ENCODE peak calls at places on chromosome 16, in four cellular contexts. C is HCT116, A is H1, M is GM12878. Q is an unnamed sample.

GRCh38 chr16:28491080-28491969 is 549 bp downstream of the CLN3 start:
- DNase-seq in C (no peak), A (no peak), M (no peak), Q (peak)

GRCh38 chr16:85891776-85892166 is 7.2 kb upstream of the IRF8 start:
- DNase-seq in C (no peak), A (no peak), M (no peak), Q (no peak)

GRCh38 chr16:11799017-11799381 is 1.9 kb upstream of the ZC3H7A start:
- DNase-seq in C (no peak), A (no peak), M (no peak), Q (no peak)

GRCh38 chr16:49639739-49640388 is 216.0 kb downstream of the ZNF423 start:
- DNase-seq in C (no peak), A (peak), M (no peak), Q (no peak)

GRCh38 chr16:27461483-27462171 is 59.7 kb downstream of the IL21R start:
- DNase-seq in C (no peak), A (no peak), M (no peak), Q (no peak)

GRCh38 chr16:21097151-21097550 is 53.5 kb downstream of the DNAH3 start:
- DNase-seq in C (no peak), A (no peak), M (no peak), Q (no peak)

GRCh38 chr16:23519282-23519681 is 9.0 kb upstream of the GGA2 start:
- DNase-seq in C (no peak), A (no peak), M (no peak), Q (peak)

GRCh38 chr16:28534542-28535373 is 4.0 kb downstream of the NUPR1 start:
- DNase-seq in C (no peak), A (no peak), M (no peak), Q (no peak)

GRCh38 chr16:28606291-28607115 is 3.3 kb downstream of the SULT1A1 start:
- DNase-seq in C (no peak), A (no peak), M (no peak), Q (no peak)

GRCh38 chr16:71515026-71515425 is 11.2 kb upstream of the CHST4 start:
- DNase-seq in C (no peak), A (no peak), M (no peak), Q (no peak)

GRCh38 chr16:14600164-14600563 is 29.9 kb downstream of the PARN start:
- DNase-seq in C (peak), A (no peak), M (no peak), Q (peak)

GRCh38 chr16:47729701-47730100 is 268.6 kb downstream of the PHKB start:
- DNase-seq in C (no peak), A (no peak), M (no peak), Q (no peak)

GRCh38 chr16:10883004-10883403 is 6.0 kb downstream of the CIITA start:
- DNase-seq in C (no peak), A (no peak), M (no peak), Q (no peak)

DNA sequence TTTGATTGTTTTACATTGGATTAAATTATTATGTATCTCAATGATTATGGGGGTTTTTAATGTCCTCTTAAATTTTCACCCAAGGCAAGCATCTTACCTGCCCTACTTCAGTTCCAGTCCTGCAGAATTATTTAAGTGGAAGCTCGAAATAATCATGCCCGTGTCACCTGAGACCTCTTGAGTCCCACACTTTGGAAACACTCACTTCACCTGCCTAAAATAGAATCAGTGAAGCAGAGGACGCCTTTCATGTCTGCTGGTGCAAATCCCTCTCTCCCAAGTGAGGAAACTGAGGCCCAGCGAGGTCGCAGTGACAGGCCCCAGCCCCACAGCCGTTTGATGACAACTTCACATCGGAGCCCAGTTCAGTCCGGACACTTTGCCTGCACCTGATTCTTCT is 284.6 kb downstream of the C16orf95 start:
- DNase-seq in C (no peak), A (no peak), M (no peak), Q (no peak)
- TF ChIP-seq EZH2 in C (no peak), A (no peak), M (no peak), Q (no peak)

DNA sequence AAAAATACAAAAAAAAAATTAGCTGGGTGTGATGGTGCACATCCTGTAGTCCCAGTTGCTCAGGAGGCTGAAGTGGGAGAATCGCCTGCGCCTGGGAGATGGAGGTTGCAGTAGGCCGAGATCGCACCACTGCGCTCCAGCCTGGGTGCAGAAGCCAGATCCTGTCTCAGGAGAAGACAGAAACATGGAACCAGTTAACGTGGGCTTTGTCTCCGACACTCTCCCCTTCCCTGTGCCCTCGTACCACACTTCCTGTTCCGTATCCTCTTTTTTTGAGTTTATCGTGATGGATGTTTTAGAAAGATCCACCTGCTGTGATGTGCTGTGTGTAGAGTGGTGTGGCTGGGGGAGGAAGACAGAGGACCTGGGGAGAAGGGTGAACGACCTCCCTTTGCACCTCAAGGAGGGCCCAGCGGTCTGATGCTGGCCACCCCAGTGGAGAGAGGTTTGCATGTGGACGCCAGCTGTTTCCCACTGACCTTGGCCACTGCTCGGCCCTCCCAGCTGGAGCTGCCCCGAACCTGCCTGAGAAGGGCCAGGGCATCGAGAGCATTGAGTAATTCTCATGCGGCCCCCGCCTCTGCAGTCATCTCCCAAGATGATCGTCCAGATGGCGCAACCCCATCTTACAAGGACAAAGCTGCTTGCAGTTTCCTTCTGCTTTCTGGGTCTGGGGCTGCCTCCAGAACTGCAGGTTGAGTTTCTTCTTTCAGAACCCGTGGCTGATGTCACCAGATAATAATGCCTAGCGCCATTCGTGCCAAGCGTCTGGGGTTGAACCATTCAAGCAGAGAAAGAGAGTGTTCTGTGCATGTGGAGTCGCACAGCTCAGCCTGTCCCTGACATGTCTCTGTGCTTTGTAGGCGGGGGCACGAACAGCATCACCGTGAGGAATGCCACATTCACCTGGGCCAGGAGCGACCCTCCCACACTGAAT is 126.3 kb downstream of the ABCC1 start:
- DNase-seq in C (no peak), A (no peak), M (no peak), Q (no peak)
- TF ChIP-seq SIN3A in C (no peak), A (no peak), M (no peak), Q (no peak)

GRCh38 chr16:2471653-2472487 is 773 bp downstream of the NTN3 start:
- DNase-seq in C (no peak), A (no peak), M (no peak), Q (no peak)
- TF ChIP-seq EZH2 in C (no peak), A (no peak), M (no peak), Q (no peak)

DNA sequence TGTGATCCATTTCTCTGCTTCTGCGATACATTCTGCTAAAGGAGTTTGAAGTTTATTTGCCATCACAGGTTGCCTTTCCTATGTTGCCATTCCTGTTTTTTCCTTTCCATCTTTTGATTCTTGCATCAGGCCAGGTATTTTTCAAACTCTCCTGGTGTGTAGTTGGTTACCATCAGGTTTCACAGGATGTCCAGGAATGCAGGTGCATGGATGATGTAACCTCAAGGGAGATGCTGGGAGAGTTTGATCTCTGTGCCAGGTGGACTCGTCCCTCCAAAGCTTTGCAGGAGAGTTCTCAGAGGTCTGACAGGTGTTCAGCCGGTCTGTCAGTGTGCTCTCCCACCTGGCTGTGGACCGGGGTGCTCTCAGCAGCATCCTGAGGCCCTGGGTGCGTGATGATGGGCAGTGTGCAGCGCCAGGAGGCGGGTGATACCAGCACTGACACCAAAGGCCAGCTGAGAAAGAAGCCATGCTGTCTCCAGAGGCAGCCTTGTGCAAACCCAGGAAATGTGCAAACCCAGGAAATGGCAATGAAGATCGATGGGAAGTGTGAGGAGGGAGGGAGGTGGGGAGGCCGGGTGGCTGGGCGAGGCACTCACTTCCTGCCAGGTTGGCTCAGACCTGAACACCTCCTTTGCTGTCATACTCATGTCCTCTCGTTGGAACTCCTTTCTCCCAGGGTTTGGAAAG is 1.7 kb downstream of the ATP2C2 start:
- DNase-seq in C (no peak), A (no peak), M (no peak), Q (no peak)
- TF ChIP-seq SIN3A in C (no peak), A (peak), M (no peak), Q (no peak)

GRCh38 chr16:81779540-81780320 is 639 bp downstream of the PLCG2 start:
- DNase-seq in C (no peak), A (no peak), M (no peak), Q (peak)
- TF ChIP-seq EZH2 in C (no peak), A (peak), M (no peak), Q (no peak)

GRCh38 chr16:84450176-84450865 is 54.1 kb downstream of the MEAK7 start:
- DNase-seq in C (no peak), A (no peak), M (no peak), Q (no peak)
- TF ChIP-seq SIN3A in C (no peak), A (no peak), M (no peak), Q (no peak)

DNA sequence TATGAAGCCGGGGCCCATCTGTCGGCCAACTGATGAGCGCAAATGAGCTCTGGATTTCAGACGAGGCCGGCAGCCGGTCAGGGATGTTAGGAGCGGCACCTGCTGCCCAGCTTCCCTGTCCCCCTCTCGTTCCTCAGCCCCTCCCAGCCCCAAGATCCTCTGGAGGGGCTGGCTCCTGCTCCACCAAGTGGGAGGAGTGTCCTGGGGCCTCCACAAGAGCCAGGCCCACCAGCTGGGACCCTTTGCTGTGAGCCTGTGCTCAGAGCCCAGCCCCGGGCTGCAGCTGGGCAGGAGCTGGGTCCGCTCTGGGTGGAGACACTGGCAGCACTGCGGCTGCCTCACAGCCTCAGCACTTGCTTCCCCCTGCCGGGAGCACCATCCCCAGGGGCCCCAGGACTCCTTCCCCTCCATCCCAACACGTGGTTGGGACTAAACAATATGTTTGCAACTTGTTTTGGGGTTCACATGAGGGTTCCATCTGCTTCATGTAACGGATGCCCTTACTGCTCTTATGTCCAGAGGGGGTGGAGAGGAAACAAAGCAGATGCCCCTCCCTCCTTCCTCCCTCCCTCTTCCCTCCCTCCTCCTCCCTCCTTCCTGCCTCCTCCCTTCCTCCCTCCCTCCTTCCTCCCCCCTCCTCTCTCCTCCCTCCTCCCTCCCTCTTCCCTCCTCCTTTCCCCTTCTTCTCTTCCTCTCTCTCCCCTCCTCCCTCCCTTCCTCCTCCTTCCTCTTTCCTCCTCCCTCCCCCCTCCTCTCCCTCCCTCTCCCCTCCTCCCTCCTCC is 16.2 kb upstream of the CBFA2T3 start:
- DNase-seq in C (no peak), A (no peak), M (no peak), Q (peak)
- TF ChIP-seq EZH2 in C (no peak), A (no peak), M (no peak), Q (no peak)

DNA sequence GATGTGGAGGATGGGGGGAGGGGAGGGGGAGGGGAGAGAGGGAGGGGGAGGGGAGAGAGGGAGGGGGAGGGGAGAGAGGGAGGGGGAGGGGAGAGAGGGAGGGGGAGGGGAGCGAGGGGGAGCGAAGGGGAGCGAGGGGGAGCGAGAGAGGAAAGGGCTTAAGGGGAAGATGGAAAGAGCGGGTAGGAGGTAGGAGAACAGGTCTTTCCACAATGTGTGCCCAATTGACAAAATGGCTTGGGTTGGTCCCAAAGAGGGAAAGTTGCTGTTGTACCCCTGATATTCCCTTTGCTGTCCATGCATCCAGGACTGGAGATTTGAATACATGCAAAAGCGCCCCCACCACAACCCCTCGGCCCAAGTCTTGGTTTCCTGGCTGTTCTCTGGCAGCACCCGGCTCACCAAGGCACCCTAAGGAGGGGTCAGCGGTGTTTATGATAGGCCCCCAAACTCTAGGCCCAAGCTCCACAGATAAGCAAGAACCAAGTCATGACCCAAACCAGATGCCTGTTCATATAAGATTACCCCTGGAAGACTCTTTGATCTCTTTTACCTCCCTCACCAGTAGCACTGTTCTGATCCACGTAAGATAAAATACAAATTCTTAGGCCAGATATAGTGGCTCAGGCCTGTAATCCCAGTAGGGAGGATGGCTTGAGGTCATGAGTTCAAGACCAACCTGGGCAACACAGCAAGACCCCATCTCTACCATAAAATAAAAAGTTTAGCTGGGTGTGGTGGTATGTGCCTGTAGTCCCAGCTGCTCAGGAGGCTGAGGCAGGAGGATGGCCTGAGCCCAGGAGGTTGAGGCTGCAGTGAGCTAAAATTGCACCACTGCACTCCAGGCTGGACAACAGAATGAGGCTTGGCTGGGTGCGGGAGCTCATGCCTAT is 119.6 kb downstream of the ZFHX3 start:
- DNase-seq in C (no peak), A (no peak), M (no peak), Q (no peak)
- TF ChIP-seq SIN3A in C (no peak), A (no peak), M (no peak), Q (no peak)

DNA sequence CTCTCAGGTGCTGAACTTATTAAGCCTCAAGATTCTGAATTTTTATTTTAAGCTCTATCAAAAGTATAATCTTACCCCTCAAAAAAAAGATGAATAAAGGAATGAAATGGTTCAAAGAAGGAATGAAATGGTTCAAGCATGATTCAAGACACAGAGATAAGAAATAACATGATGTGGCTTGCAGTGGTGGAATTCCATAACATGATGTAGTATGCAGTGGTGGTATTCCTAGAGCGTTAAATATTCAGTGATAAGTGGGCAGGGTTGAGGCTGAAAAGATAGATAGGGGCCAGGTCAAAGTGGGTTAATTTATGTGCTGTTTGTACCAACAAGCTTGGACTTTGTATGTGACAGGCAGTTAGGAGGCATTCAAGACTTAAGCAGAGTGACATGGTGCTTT is 29.5 kb downstream of the TNRC6A start:
- DNase-seq in C (no peak), A (no peak), M (no peak), Q (no peak)
- TF ChIP-seq EZH2 in C (no peak), A (no peak), M (no peak), Q (no peak)

GRCh38 chr16:66446737-66447136 is 19.6 kb downstream of the BEAN1 start:
- DNase-seq in C (no peak), A (no peak), M (no peak), Q (no peak)
- TF ChIP-seq SIN3A in C (no peak), A (no peak), M (no peak), Q (no peak)